ENCODE peak calls at places on chromosomes 11 and 22, in six cellular contexts. One of them, this sample, is unnamed. For H3K9me3, the result is how much of the 10 kb centered on the place peaks cover.

GRCh38 chr22:19761022-19761499 is 483 bp downstream of the TBX1 start:
- DNase-seq in suprapubic skin: no peak
- DNase-seq in body of pancreas: no peak
- DNase-seq in adrenal gland: no peak
- DNase-seq in cardiac muscle cell: no peak
- DNase-seq in CD4-positive, alpha-beta T cell: no peak
- DNase-seq in this sample: no peak

GRCh38 chr11:58059011-58059358 is 28.2 kb downstream of the OR6Q1 start:
- DNase-seq in suprapubic skin: no peak
- DNase-seq in body of pancreas: peak
- DNase-seq in adrenal gland: no peak
- DNase-seq in cardiac muscle cell: peak
- DNase-seq in CD4-positive, alpha-beta T cell: no peak
- DNase-seq in this sample: no peak

GRCh38 chr22:44371741-44372525 is 59.2 kb upstream of the SHISAL1 start:
- DNase-seq in suprapubic skin: no peak
- DNase-seq in body of pancreas: no peak
- DNase-seq in adrenal gland: no peak
- DNase-seq in cardiac muscle cell: no peak
- DNase-seq in CD4-positive, alpha-beta T cell: no peak
- DNase-seq in this sample: peak

GRCh38 chr11:22471405-22471804 is 133.2 kb downstream of the SLC17A6 start:
- DNase-seq in suprapubic skin: no peak
- DNase-seq in body of pancreas: no peak
- DNase-seq in adrenal gland: no peak
- DNase-seq in cardiac muscle cell: no peak
- DNase-seq in CD4-positive, alpha-beta T cell: no peak
- DNase-seq in this sample: no peak

GRCh38 chr11:62324738-62325556 is 12.3 kb upstream of the ASRGL1 start:
- DNase-seq in suprapubic skin: no peak
- DNase-seq in body of pancreas: peak
- DNase-seq in adrenal gland: no peak
- DNase-seq in cardiac muscle cell: peak
- DNase-seq in CD4-positive, alpha-beta T cell: peak
- DNase-seq in this sample: peak

GRCh38 chr11:86873573-86874083 is 73.3 kb downstream of the PRSS23 start:
- DNase-seq in suprapubic skin: no peak
- DNase-seq in body of pancreas: no peak
- DNase-seq in adrenal gland: no peak
- DNase-seq in cardiac muscle cell: peak
- DNase-seq in CD4-positive, alpha-beta T cell: no peak
- DNase-seq in this sample: no peak

GRCh38 chr11:47617417-47617809 is 23.2 kb upstream of the C1QTNF4 start:
- DNase-seq in suprapubic skin: no peak
- DNase-seq in body of pancreas: no peak
- DNase-seq in adrenal gland: no peak
- DNase-seq in cardiac muscle cell: peak
- DNase-seq in CD4-positive, alpha-beta T cell: no peak
- DNase-seq in this sample: no peak

GRCh38 chr22:25054943-25055511 is 102.5 kb downstream of the KIAA1671 start:
- DNase-seq in suprapubic skin: no peak
- DNase-seq in body of pancreas: no peak
- DNase-seq in adrenal gland: no peak
- DNase-seq in cardiac muscle cell: no peak
- DNase-seq in CD4-positive, alpha-beta T cell: no peak
- DNase-seq in this sample: no peak

GRCh38 chr22:43381693-43382092 is 30.1 kb upstream of the MPPED1 start:
- DNase-seq in suprapubic skin: peak
- DNase-seq in body of pancreas: no peak
- DNase-seq in adrenal gland: no peak
- DNase-seq in cardiac muscle cell: peak
- DNase-seq in CD4-positive, alpha-beta T cell: no peak
- DNase-seq in this sample: no peak

GRCh38 chr22:24090581-24090980 is 79.5 kb downstream of the CABIN1 start:
- DNase-seq in suprapubic skin: no peak
- DNase-seq in body of pancreas: no peak
- DNase-seq in adrenal gland: no peak
- DNase-seq in cardiac muscle cell: no peak
- DNase-seq in CD4-positive, alpha-beta T cell: no peak
- DNase-seq in this sample: no peak

GRCh38 chr11:1177020-1177770 is 19.4 kb downstream of the MUC5AC start:
- DNase-seq in suprapubic skin: no peak
- DNase-seq in body of pancreas: no peak
- DNase-seq in adrenal gland: no peak
- DNase-seq in cardiac muscle cell: no peak
- DNase-seq in CD4-positive, alpha-beta T cell: no peak
- DNase-seq in this sample: peak

GRCh38 chr22:46537946-46538815 is 761 bp upstream of the CELSR1 start:
- DNase-seq in suprapubic skin: no peak
- DNase-seq in body of pancreas: no peak
- DNase-seq in adrenal gland: no peak
- DNase-seq in cardiac muscle cell: peak
- DNase-seq in CD4-positive, alpha-beta T cell: no peak
- DNase-seq in this sample: peak

GRCh38 chr11:43579171-43579918 is 101.2 kb upstream of the HSD17B12 start:
- DNase-seq in suprapubic skin: no peak
- DNase-seq in body of pancreas: no peak
- DNase-seq in adrenal gland: no peak
- DNase-seq in cardiac muscle cell: peak
- DNase-seq in CD4-positive, alpha-beta T cell: no peak
- DNase-seq in this sample: no peak

GRCh38 chr22:40411506-40411861 is 41.1 kb downstream of the SGSM3 start:
- DNase-seq in suprapubic skin: peak
- DNase-seq in body of pancreas: no peak
- DNase-seq in adrenal gland: no peak
- DNase-seq in cardiac muscle cell: no peak
- DNase-seq in CD4-positive, alpha-beta T cell: no peak
- DNase-seq in this sample: no peak

GRCh38 chr22:47354668-47355387 is 592.4 kb downstream of the TBC1D22A start:
- DNase-seq in suprapubic skin: no peak
- DNase-seq in body of pancreas: no peak
- DNase-seq in adrenal gland: no peak
- DNase-seq in cardiac muscle cell: no peak
- DNase-seq in CD4-positive, alpha-beta T cell: no peak
- DNase-seq in this sample: no peak

GRCh38 chr11:128559496-128560103 is 27.8 kb downstream of the ETS1 start:
- DNase-seq in suprapubic skin: no peak
- DNase-seq in body of pancreas: no peak
- DNase-seq in adrenal gland: no peak
- DNase-seq in cardiac muscle cell: no peak
- DNase-seq in CD4-positive, alpha-beta T cell: no peak
- DNase-seq in this sample: no peak

GRCh38 chr11:10314199-10315072 is 9.6 kb downstream of the ADM start:
- DNase-seq in suprapubic skin: no peak
- DNase-seq in body of pancreas: peak
- DNase-seq in adrenal gland: no peak
- DNase-seq in cardiac muscle cell: peak
- DNase-seq in CD4-positive, alpha-beta T cell: no peak
- DNase-seq in this sample: no peak

GRCh38 chr11:102666331-102666957 is 39.1 kb downstream of the MMP27 start:
- DNase-seq in suprapubic skin: no peak
- DNase-seq in body of pancreas: peak
- DNase-seq in adrenal gland: peak
- DNase-seq in cardiac muscle cell: peak
- DNase-seq in CD4-positive, alpha-beta T cell: no peak
- DNase-seq in this sample: no peak

GRCh38 chr22:42939941-42940653 is 74.9 kb downstream of the PACSIN2 start:
- DNase-seq in suprapubic skin: peak
- DNase-seq in body of pancreas: peak
- DNase-seq in adrenal gland: peak
- DNase-seq in cardiac muscle cell: peak
- DNase-seq in CD4-positive, alpha-beta T cell: no peak
- DNase-seq in this sample: no peak

GRCh38 chr11:59358595-59358994 is at the start of gene OR5AN1:
- DNase-seq in suprapubic skin: no peak
- DNase-seq in body of pancreas: no peak
- DNase-seq in adrenal gland: no peak
- DNase-seq in cardiac muscle cell: no peak
- DNase-seq in CD4-positive, alpha-beta T cell: no peak
- DNase-seq in this sample: no peak

GRCh38 chr11:45850446-45850845 is 3.2 kb downstream of the CRY2 start:
- DNase-seq in suprapubic skin: no peak
- DNase-seq in body of pancreas: no peak
- DNase-seq in adrenal gland: no peak
- DNase-seq in cardiac muscle cell: peak
- DNase-seq in CD4-positive, alpha-beta T cell: no peak
- DNase-seq in this sample: no peak

GRCh38 chr11:16788141-16789060 is 50.0 kb downstream of the C11orf58 start:
- DNase-seq in suprapubic skin: no peak
- DNase-seq in body of pancreas: peak
- DNase-seq in adrenal gland: peak
- DNase-seq in cardiac muscle cell: peak
- DNase-seq in CD4-positive, alpha-beta T cell: peak
- DNase-seq in this sample: peak

GRCh38 chr11:39932996-39933395 is 1526.5 kb downstream of the LRRC4C start:
- DNase-seq in suprapubic skin: no peak
- DNase-seq in body of pancreas: no peak
- DNase-seq in adrenal gland: no peak
- DNase-seq in cardiac muscle cell: no peak
- DNase-seq in CD4-positive, alpha-beta T cell: no peak
- DNase-seq in this sample: no peak
- H3K9me3 ChIP-seq in suprapubic skin: under half
- H3K9me3 ChIP-seq in body of pancreas: under half
- H3K9me3 ChIP-seq in adrenal gland: under half
- H3K9me3 ChIP-seq in cardiac muscle cell: under half
- H3K9me3 ChIP-seq in CD4-positive, alpha-beta T cell: under half
- H3K9me3 ChIP-seq in this sample: under half

GRCh38 chr22:18121436-18122253 is 11.0 kb downstream of the TUBA8 start:
- DNase-seq in suprapubic skin: no peak
- DNase-seq in body of pancreas: no peak
- DNase-seq in adrenal gland: no peak
- DNase-seq in cardiac muscle cell: no peak
- DNase-seq in CD4-positive, alpha-beta T cell: no peak
- DNase-seq in this sample: no peak
- TF ChIP-seq CTCF in suprapubic skin: no peak
- TF ChIP-seq CTCF in body of pancreas: no peak
- TF ChIP-seq CTCF in adrenal gland: no peak
- TF ChIP-seq CTCF in cardiac muscle cell: peak
- TF ChIP-seq CTCF in CD4-positive, alpha-beta T cell: no peak
- TF ChIP-seq CTCF in this sample: no peak

GRCh38 chr11:134794192-134794591 is 382.1 kb upstream of the B3GAT1 start:
- DNase-seq in suprapubic skin: no peak
- DNase-seq in body of pancreas: no peak
- DNase-seq in adrenal gland: no peak
- DNase-seq in cardiac muscle cell: no peak
- DNase-seq in CD4-positive, alpha-beta T cell: no peak
- DNase-seq in this sample: no peak

GRCh38 chr11:134800130-134800529 is 388.1 kb upstream of the B3GAT1 start:
- DNase-seq in suprapubic skin: no peak
- DNase-seq in body of pancreas: no peak
- DNase-seq in adrenal gland: no peak
- DNase-seq in cardiac muscle cell: no peak
- DNase-seq in CD4-positive, alpha-beta T cell: no peak
- DNase-seq in this sample: no peak

GRCh38 chr11:134795017-134795416 is 383.0 kb upstream of the B3GAT1 start:
- DNase-seq in suprapubic skin: no peak
- DNase-seq in body of pancreas: no peak
- DNase-seq in adrenal gland: no peak
- DNase-seq in cardiac muscle cell: no peak
- DNase-seq in CD4-positive, alpha-beta T cell: no peak
- DNase-seq in this sample: no peak

GRCh38 chr11:134800826-134801225 is 388.8 kb upstream of the B3GAT1 start:
- DNase-seq in suprapubic skin: no peak
- DNase-seq in body of pancreas: no peak
- DNase-seq in adrenal gland: no peak
- DNase-seq in cardiac muscle cell: no peak
- DNase-seq in CD4-positive, alpha-beta T cell: no peak
- DNase-seq in this sample: no peak

GRCh38 chr11:134797411-134798089 is 385.5 kb upstream of the B3GAT1 start:
- DNase-seq in suprapubic skin: no peak
- DNase-seq in body of pancreas: no peak
- DNase-seq in adrenal gland: no peak
- DNase-seq in cardiac muscle cell: no peak
- DNase-seq in CD4-positive, alpha-beta T cell: no peak
- DNase-seq in this sample: no peak
- H3K9me3 ChIP-seq in suprapubic skin: under half
- H3K9me3 ChIP-seq in body of pancreas: under half
- H3K9me3 ChIP-seq in adrenal gland: under half
- H3K9me3 ChIP-seq in cardiac muscle cell: under half
- H3K9me3 ChIP-seq in CD4-positive, alpha-beta T cell: under half
- H3K9me3 ChIP-seq in this sample: under half

GRCh38 chr11:112361396-112361795 is 100.7 kb upstream of the PLET1 start:
- DNase-seq in suprapubic skin: no peak
- DNase-seq in body of pancreas: no peak
- DNase-seq in adrenal gland: no peak
- DNase-seq in cardiac muscle cell: no peak
- DNase-seq in CD4-positive, alpha-beta T cell: no peak
- DNase-seq in this sample: no peak
- TF ChIP-seq CTCF in suprapubic skin: no peak
- TF ChIP-seq CTCF in body of pancreas: no peak
- TF ChIP-seq CTCF in adrenal gland: no peak
- TF ChIP-seq CTCF in cardiac muscle cell: no peak
- TF ChIP-seq CTCF in CD4-positive, alpha-beta T cell: no peak
- TF ChIP-seq CTCF in this sample: no peak